ENCODE peak calls at places on chromosomes 16 and 17, in four cellular contexts. F is A549, J is OCI-LY7, M is choroid plexus epithelial cell. E is an unnamed sample.

GRCh38 chr17:5769936-5770335 is 185.6 kb upstream of the NLRP1 start:
- DNase-seq in J (no peak), F (no peak), M (no peak), E (peak; percentile 34)

GRCh38 chr17:76567634-76568432 is 17.8 kb downstream of the ST6GALNAC2 start:
- DNase-seq in F (no peak), M (no peak), J (peak; percentile 54), E (no peak)

GRCh38 chr16:12539185-12539929 is 264.3 kb downstream of the CPPED1 start:
- DNase-seq in J (no peak), F (no peak), M (peak; percentile 22), E (no peak)

GRCh38 chr16:68408428-68408827 is 39.9 kb downstream of the SMPD3 start:
- DNase-seq in M (no peak), F (no peak), J (no peak), E (no peak)

GRCh38 chr17:82330322-82331239 is 3.0 kb downstream of the SECTM1 start:
- DNase-seq in J (peak; percentile 63), M (peak; percentile 44), F (peak; percentile 45), E (no peak)

GRCh38 chr16:49889725-49890397 is 33.9 kb upstream of the ZNF423 start:
- DNase-seq in J (no peak), M (peak; percentile 19), F (no peak), E (no peak)

GRCh38 chr17:80671039-80671822 is 126.6 kb downstream of the RPTOR start:
- DNase-seq in M (peak; percentile 22), F (no peak), J (no peak), E (no peak)

GRCh38 chr17:76912585-76912984 is 44.4 kb downstream of the MGAT5B start:
- DNase-seq in M (no peak), J (no peak), F (no peak), E (no peak)

GRCh38 chr16:27251561-27252205 is 16.9 kb downstream of the NSMCE1 start:
- DNase-seq in J (no peak), F (no peak), M (no peak), E (no peak)

GRCh38 chr16:52283018-52283417 is 263.9 kb downstream of the TOX3 start:
- DNase-seq in F (no peak), M (peak; percentile 57), J (no peak), E (no peak)

GRCh38 chr16:73058221-73058615 is 10.3 kb upstream of the ZFHX3 start:
- DNase-seq in J (peak; percentile 72), F (no peak), M (no peak), E (no peak)

GRCh38 chr17:1298616-1299015 is 19.2 kb downstream of the TRARG1 start:
- DNase-seq in J (no peak), M (peak; percentile 6), F (no peak), E (no peak)

GRCh38 chr17:17167986-17168385 is 38.1 kb downstream of the PLD6 start:
- DNase-seq in M (no peak), J (no peak), F (no peak), E (no peak)

GRCh38 chr16:28974007-28974436 is 556 bp upstream of the SPNS1 start:
- DNase-seq in J (peak; percentile 41), F (peak; percentile 73), M (peak; percentile 73), E (peak; percentile 57)

GRCh38 chr17:51741447-51741846 is 417.1 kb downstream of the CA10 start:
- DNase-seq in M (no peak), J (no peak), F (peak; percentile 22), E (no peak)

GRCh38 chr17:28119049-28119448 is 76.6 kb downstream of the NLK start:
- DNase-seq in M (no peak), F (no peak), J (no peak), E (no peak)

GRCh38 chr16:86470964-86471363 is 39.4 kb upstream of the FOXF1 start:
- DNase-seq in J (no peak), M (no peak), F (no peak), E (no peak)

GRCh38 chr17:74231846-74232713 is 18.7 kb downstream of the TTYH2 start:
- DNase-seq in J (no peak), F (no peak), M (no peak), E (no peak)

GRCh38 chr16:14015017-14015416 is 56.1 kb upstream of the MRTFB start:
- DNase-seq in M (peak; percentile 38), F (no peak), J (no peak), E (no peak)

GRCh38 chr16:24890746-24891145 is 45.0 kb downstream of the SLC5A11 start:
- DNase-seq in M (no peak), F (no peak), J (no peak), E (no peak)

GRCh38 chr16:53212899-53213235 is 158.1 kb downstream of the CHD9 start:
- DNase-seq in J (no peak), M (no peak), F (no peak), E (no peak)

GRCh38 chr17:46756061-46756735 is 62.3 kb downstream of the WNT3 start:
- DNase-seq in M (no peak), F (no peak), J (no peak), E (no peak)

GRCh38 chr17:15444805-15445204 is 22.6 kb downstream of the CDRT4 start:
- DNase-seq in M (no peak), F (no peak), J (no peak), E (no peak)

GRCh38 chr17:973053-973452 is 6.5 kb downstream of the NXN start:
- DNase-seq in M (no peak), F (no peak), J (no peak), E (no peak)

GRCh38 chr16:79485020-79485419 is 115.5 kb downstream of the MAF start:
- DNase-seq in J (no peak), M (no peak), F (no peak), E (no peak)

GRCh38 chr16:82072313-82072712 is 37.3 kb downstream of the HSD17B2 start:
- DNase-seq in J (no peak), M (no peak), F (no peak), E (no peak)

GRCh38 chr16:73572135-73572534 is 524.2 kb upstream of the ZFHX3 start:
- DNase-seq in F (peak; percentile 5), M (no peak), J (no peak), E (no peak)

GRCh38 chr16:75424096-75424762 is 9.1 kb downstream of the CFDP1 start:
- DNase-seq in F (no peak), M (no peak), J (no peak), E (no peak)

GRCh38 chr17:81418710-81419332 is 23.6 kb downstream of the BAHCC1 start:
- DNase-seq in J (no peak), F (peak; percentile 84), M (peak; percentile 26), E (no peak)

GRCh38 chr16:1908081-1908633 is 10.1 kb downstream of the HS3ST6 start:
- DNase-seq in F (no peak), M (no peak), J (no peak), E (no peak)

GRCh38 chr16:89052824-89053724 is 40.6 kb upstream of the ACSF3 start:
- DNase-seq in M (no peak), F (peak; percentile 76), J (no peak), E (no peak)

DNA sequence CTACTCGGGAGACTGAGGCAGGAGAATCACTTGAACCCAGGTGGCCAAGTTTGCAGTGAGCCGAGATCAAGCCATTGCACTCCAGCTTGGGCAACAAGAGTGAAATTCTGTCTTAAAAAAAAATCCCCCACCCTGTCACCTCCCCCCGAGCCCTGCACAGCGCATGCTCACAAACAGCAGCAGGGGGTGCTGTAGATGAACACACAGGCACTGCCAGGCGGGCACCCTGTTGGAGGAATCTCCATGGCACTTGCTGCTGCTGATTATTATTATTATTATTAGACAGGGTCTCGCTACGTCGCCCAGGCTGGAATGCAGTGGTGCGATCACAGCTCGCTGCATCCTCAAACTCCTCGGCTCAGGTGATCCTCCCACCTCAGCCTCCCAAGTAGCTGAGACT is 24.6 kb downstream of the FZD2 start:
- DNase-seq in J (peak; percentile 37), M (no peak), F (peak; percentile 68), E (no peak)
- TF ChIP-seq CTCF in J (peak; percentile 57), M (peak; percentile 42), F (peak; percentile 44), E (peak; percentile 16)

GRCh38 chr17:72504783-72505182 is 384.0 kb downstream of the SOX9 start:
- DNase-seq in M (no peak), F (no peak), J (no peak), E (no peak)

GRCh38 chr17:72502111-72502939 is 381.5 kb downstream of the SOX9 start:
- DNase-seq in F (peak; percentile 62), J (no peak), M (peak; percentile 64), E (no peak)

GRCh38 chr17:72501404-72502110 is 380.7 kb downstream of the SOX9 start:
- DNase-seq in F (no peak), J (no peak), M (peak; percentile 17), E (no peak)

GRCh38 chr17:72503556-72503955 is 382.7 kb downstream of the SOX9 start:
- DNase-seq in M (no peak), J (no peak), F (no peak), E (no peak)

GRCh38 chr17:72502940-72503341 is 382.1 kb downstream of the SOX9 start:
- DNase-seq in M (peak; percentile 11), J (no peak), F (peak; percentile 58), E (no peak)
- TF ChIP-seq CTCF in M (no peak), J (no peak), F (no peak), E (no peak)

DNA sequence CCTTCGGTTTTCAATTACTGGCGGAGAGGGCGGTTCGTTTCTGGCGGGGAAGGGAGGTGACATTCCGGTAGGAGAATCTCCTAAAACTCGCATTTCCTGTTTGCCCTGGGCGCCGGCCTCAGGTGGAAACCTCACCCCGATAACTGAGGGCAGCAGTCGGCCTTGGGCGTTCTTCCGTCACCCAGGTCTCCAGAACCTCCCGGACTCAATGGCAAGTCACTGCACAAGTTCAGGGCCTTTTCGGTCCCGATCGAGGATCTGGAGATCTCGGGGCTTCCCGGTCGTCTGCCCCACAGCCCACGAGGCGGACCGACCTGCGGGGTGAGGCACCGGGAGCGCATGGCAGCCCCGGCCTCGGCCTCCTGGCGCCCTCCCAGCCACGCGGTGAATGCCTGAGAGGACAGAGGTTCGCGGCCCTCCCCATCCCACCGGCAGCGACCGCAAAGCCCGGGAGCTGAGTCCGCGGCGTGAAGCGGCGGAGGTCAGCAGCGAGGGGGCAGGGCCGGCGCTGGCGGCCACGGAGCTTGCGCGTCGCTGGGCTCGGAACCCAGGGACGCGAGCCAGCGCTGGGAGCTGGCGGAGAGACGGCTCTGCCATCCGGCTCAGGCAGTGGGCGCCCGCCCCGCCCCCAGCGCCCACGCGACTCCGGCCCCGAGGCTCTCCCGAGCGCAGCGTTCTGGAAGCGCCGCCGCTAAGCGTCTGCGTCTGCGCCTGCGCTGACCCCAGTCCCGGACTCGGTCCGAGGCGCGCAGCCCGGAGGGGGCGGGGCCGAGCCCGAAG is 58.4 kb downstream of the SRL start:
- DNase-seq in J (peak; percentile 90), M (peak; percentile 93), F (peak; percentile 91), E (peak; percentile 96)
- TF ChIP-seq CTCF in J (no peak), M (no peak), F (no peak), E (no peak)

GRCh38 chr16:54962045-54962444 is 31.4 kb downstream of the IRX5 start:
- DNase-seq in M (no peak), J (no peak), F (no peak), E (no peak)

GRCh38 chr16:54954220-54954619 is 23.6 kb downstream of the IRX5 start:
- DNase-seq in F (no peak), M (no peak), J (no peak), E (no peak)

GRCh38 chr16:54955757-54956156 is 25.1 kb downstream of the IRX5 start:
- DNase-seq in F (no peak), J (no peak), M (no peak), E (no peak)

GRCh38 chr16:54952195-54952594 is 21.5 kb downstream of the IRX5 start:
- DNase-seq in F (no peak), J (no peak), M (no peak), E (no peak)

DNA sequence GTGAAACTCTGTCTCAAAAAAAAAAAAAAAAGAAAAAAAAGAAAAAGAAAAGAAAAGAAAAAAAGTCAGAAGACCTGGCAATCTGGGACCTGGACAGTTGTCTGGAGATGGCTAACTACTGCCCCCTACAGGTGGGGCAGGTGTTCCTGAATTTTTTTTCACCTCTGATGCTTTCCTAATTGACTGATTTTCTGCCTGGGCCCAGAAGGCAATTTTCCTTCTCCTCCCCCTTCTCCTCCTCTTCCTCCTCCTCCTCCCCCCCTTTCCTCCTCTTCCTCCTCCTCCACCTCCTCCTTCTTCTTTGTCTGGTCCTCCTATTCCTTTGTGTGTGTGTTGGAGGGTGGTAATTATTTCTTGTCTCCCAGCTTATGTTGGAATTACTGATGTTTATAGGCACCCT is 26.7 kb downstream of the IRX5 start:
- DNase-seq in J (peak; percentile 70), F (peak; percentile 47), M (peak; percentile 37), E (no peak)
- TF ChIP-seq CTCF in J (peak; percentile 73), F (peak; percentile 56), M (peak; percentile 56), E (peak; percentile 65)